ENCODE peak calls at places on chromosomes 4 and X, in four cellular contexts. N is IMR-90, Q is H1, U is mesendoderm. D is an unnamed sample.
A peak's percentile ranks its signal among the peaks of the same experiment; 100 is the strongest.

GRCh38 chrX:57565198-57565597 is 26.6 kb upstream of the ZXDB start:
- DNase-seq in N (no peak), Q (no peak), U (peak; percentile 11), D (no peak)

GRCh38 chrX:17750436-17750835 is 13.1 kb downstream of the SCML1 start:
- DNase-seq in N (no peak), Q (no peak), U (no peak), D (no peak)

GRCh38 chrX:150887906-150888465 is 10.5 kb downstream of the CD99L2 start:
- DNase-seq in N (peak; percentile 45), Q (no peak), U (no peak), D (no peak)

GRCh38 chrX:132426695-132427281 is 62.0 kb downstream of the MBNL3 start:
- DNase-seq in N (peak; percentile 54), Q (no peak), U (no peak), D (no peak)

GRCh38 chr4:164337219-164337944 is 416.5 kb upstream of the SMIM31 start:
- DNase-seq in N (no peak), Q (no peak), U (no peak), D (no peak)

GRCh38 chr4:71206763-71207162 is 132.1 kb upstream of the SLC4A4 start:
- DNase-seq in N (peak; percentile 93), Q (no peak), U (no peak), D (no peak)

GRCh38 chrX:31836479-31836878 is 764.6 kb upstream of the FTHL17 start:
- DNase-seq in N (no peak), Q (no peak), U (no peak), D (no peak)

GRCh38 chr4:40843696-40844095 is 93.9 kb downstream of the NSUN7 start:
- DNase-seq in N (no peak), Q (no peak), U (peak; percentile 62), D (peak; percentile 41)

GRCh38 chr4:80709082-80709869 is 321.2 kb upstream of the BMP3 start:
- DNase-seq in N (no peak), Q (no peak), U (no peak), D (no peak)

GRCh38 chr4:159144112-159144694 is 41.3 kb downstream of the RAPGEF2 start:
- DNase-seq in N (no peak), Q (no peak), U (no peak), D (no peak)
- H3K4me1 ChIP-seq in N (peaks cover 10% of the 10 kb centered on the region), Q (no peaks in the 10 kb centered on the region), U (peaks cover 2% of the 10 kb centered on the region), D (no peaks in the 10 kb centered on the region)

DNA sequence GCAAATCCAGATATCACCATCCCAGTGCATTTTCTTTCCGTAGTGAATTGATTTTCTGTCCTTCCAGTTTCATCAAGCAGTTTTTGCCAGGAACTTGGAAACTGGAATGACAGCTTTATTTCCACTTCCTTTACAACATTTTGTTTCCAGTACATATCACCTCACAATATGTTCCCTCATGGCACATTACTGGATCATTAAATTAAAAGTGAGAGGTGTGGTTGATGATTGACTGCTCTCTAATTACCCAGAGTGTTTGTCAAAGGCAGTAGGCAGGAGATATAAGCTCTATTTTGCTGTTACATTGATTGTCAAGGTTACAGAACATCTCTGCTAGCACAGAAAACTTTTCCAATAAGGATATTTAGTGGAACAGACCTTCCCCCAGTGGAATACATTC is 22.3 kb upstream of the ACE2 start:
- DNase-seq in N (no peak), Q (no peak), U (no peak), D (no peak)
- H4K5ac ChIP-seq in N (no peak overlapping the region), Q (no peak overlapping the region), U (no peak overlapping the region), D (no peak overlapping the region)

GRCh38 chr4:122857160-122857559 is 30.5 kb downstream of the FGF2 start:
- DNase-seq in N (no peak), Q (no peak), U (peak; percentile 49), D (no peak)
- H3K4me1 ChIP-seq in N (peaks cover 11% of the 10 kb centered on the region), Q (peaks cover 6% of the 10 kb centered on the region), U (peaks cover 8% of the 10 kb centered on the region), D (peaks cover 17% of the 10 kb centered on the region)

GRCh38 chrX:155900765-155901164 is 19.6 kb downstream of the VAMP7 start:
- DNase-seq in N (no peak), Q (no peak), U (no peak), D (no peak)

GRCh38 chrX:155896512-155896911 is 15.4 kb downstream of the VAMP7 start:
- DNase-seq in N (no peak), Q (no peak), U (no peak), D (no peak)

GRCh38 chrX:155893513-155893912 is 12.4 kb downstream of the VAMP7 start:
- DNase-seq in N (no peak), Q (no peak), U (no peak), D (no peak)

DNA sequence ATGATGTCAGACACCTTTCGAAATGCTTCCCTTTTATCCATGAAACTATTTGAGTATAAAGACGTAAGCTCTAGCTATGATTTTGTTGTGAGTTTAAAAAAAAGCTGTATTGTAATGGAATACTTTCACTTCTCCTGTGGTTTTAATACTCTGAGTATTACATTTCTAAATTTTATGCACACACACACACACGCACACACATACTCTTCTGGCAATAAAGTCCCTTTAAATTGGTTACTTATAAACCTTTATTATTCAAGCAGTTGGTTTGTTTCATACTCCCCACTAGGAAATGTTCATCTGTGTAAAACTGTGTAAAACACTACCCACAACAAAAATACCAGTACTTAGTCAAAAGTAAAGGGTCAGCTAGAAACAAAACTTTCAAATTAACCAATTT is 18.2 kb downstream of the VAMP7 start:
- DNase-seq in N (no peak), Q (no peak), U (no peak), D (no peak)
- H4K5ac ChIP-seq in N (no peak overlapping the region), Q (no peak overlapping the region), U (no peak overlapping the region), D (no peak overlapping the region)

GRCh38 chr4:3307486-3307885 is 14.7 kb downstream of the RGS12 start:
- DNase-seq in N (no peak), Q (no peak), U (no peak), D (no peak)

GRCh38 chr4:3306465-3306864 is 13.6 kb downstream of the RGS12 start:
- DNase-seq in N (no peak), Q (no peak), U (no peak), D (no peak)

GRCh38 chr4:3305610-3306371 is 13.0 kb downstream of the RGS12 start:
- DNase-seq in N (peak; percentile 62), Q (no peak), U (peak; percentile 11), D (no peak)

GRCh38 chr4:3307891-3308575 is 15.2 kb downstream of the RGS12 start:
- DNase-seq in N (no peak), Q (no peak), U (no peak), D (no peak)

GRCh38 chr4:3307060-3307459 is 14.2 kb downstream of the RGS12 start:
- DNase-seq in N (no peak), Q (no peak), U (no peak), D (no peak)
- H3K4me1 ChIP-seq in N (peaks cover 21% of the 10 kb centered on the region), Q (peaks cover 2% of the 10 kb centered on the region), U (no peaks in the 10 kb centered on the region), D (no peaks in the 10 kb centered on the region)

GRCh38 chr4:83389037-83389755 is 54.5 kb upstream of the HPSE start:
- DNase-seq in N (no peak), Q (no peak), U (no peak), D (no peak)
- H4K5ac ChIP-seq in N (no peak overlapping the region), Q (no peak overlapping the region), U (no peak overlapping the region), D (no peak overlapping the region)

DNA sequence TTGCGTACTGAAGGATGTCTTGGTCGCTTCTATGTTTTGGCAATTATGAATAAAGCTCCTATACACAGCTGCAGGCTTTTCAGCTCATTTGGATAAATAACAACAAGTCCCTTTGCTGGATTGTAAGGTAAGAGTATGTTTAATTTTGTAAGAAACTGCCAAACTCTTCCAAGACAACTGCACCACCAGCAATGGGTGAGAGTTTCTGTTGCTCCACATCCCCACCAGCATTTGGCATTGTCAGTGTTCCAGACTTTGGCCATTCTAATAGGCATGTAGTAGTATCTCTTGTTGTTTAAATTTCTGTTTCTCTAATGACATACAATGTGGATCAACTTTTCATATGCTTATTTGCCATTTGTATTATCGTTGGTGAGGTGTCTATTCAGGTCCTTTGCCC is 44.3 kb downstream of the FNIP2 start:
- DNase-seq in N (no peak), Q (no peak), U (no peak), D (no peak)
- H3K4me1 ChIP-seq in N (peaks cover 8% of the 10 kb centered on the region), Q (no peaks in the 10 kb centered on the region), U (peaks cover 2% of the 10 kb centered on the region), D (peaks cover 2% of the 10 kb centered on the region)

GRCh38 chrX:38970074-38970473 is 168.8 kb downstream of the MID1IP1 start:
- DNase-seq in N (no peak), Q (no peak), U (no peak), D (no peak)
- H4K5ac ChIP-seq in N (no peak overlapping the region), Q (no peak overlapping the region), U (no peak overlapping the region), D (no peak overlapping the region)

D was measured in H9.